ENCODE peak calls at places on chromosomes 11 and 22, in six cellular contexts. One of them, this sample, is unnamed.

GRCh38 chr22:43183496-43184263 is 3.3 kb downstream of the TTLL12 start:
- DNase-seq in H9: no peak
- DNase-seq in K562: peak
- DNase-seq in BJ: no peak
- DNase-seq in HepG2: peak
- DNase-seq in thoracic aorta: no peak
- DNase-seq in this sample: no peak

GRCh38 chr11:9820260-9820659 is 156.4 kb downstream of the SWAP70 start:
- DNase-seq in HepG2: no peak
- DNase-seq in K562: no peak
- DNase-seq in BJ: no peak
- DNase-seq in H9: no peak
- DNase-seq in thoracic aorta: no peak
- DNase-seq in this sample: no peak

GRCh38 chr22:40310081-40310770 is 36.1 kb upstream of the ADSL start:
- DNase-seq in thoracic aorta: no peak
- DNase-seq in BJ: peak
- DNase-seq in H9: no peak
- DNase-seq in K562: no peak
- DNase-seq in HepG2: no peak
- DNase-seq in this sample: peak

GRCh38 chr11:66957971-66958231 is 282 bp downstream of the PC start:
- DNase-seq in HepG2: no peak
- DNase-seq in thoracic aorta: no peak
- DNase-seq in H9: no peak
- DNase-seq in K562: peak
- DNase-seq in BJ: no peak
- DNase-seq in this sample: no peak

GRCh38 chr11:59426361-59427067 is at the start of gene OR5A2:
- DNase-seq in HepG2: no peak
- DNase-seq in thoracic aorta: no peak
- DNase-seq in BJ: no peak
- DNase-seq in K562: no peak
- DNase-seq in H9: peak
- DNase-seq in this sample: no peak

GRCh38 chr22:19393704-19394103 is 37.8 kb downstream of the HIRA start:
- DNase-seq in BJ: no peak
- DNase-seq in K562: no peak
- DNase-seq in HepG2: no peak
- DNase-seq in H9: no peak
- DNase-seq in thoracic aorta: no peak
- DNase-seq in this sample: no peak

GRCh38 chr22:47465809-47466208 is 703.4 kb downstream of the TBC1D22A start:
- DNase-seq in K562: no peak
- DNase-seq in BJ: no peak
- DNase-seq in thoracic aorta: no peak
- DNase-seq in HepG2: no peak
- DNase-seq in H9: no peak
- DNase-seq in this sample: no peak

GRCh38 chr11:128158860-128159259 is 428.5 kb downstream of the ETS1 start:
- DNase-seq in K562: no peak
- DNase-seq in HepG2: no peak
- DNase-seq in BJ: no peak
- DNase-seq in thoracic aorta: no peak
- DNase-seq in H9: no peak
- DNase-seq in this sample: no peak

GRCh38 chr11:1480191-1480554 is 6.4 kb downstream of the MOB2 start:
- DNase-seq in K562: no peak
- DNase-seq in thoracic aorta: no peak
- DNase-seq in HepG2: no peak
- DNase-seq in H9: no peak
- DNase-seq in BJ: no peak
- DNase-seq in this sample: no peak

GRCh38 chr22:19535001-19535400 is 10.8 kb upstream of the CLDN5 start:
- DNase-seq in K562: no peak
- DNase-seq in HepG2: no peak
- DNase-seq in H9: no peak
- DNase-seq in thoracic aorta: no peak
- DNase-seq in BJ: no peak
- DNase-seq in this sample: no peak

GRCh38 chr22:42688241-42688913 is 32.3 kb downstream of the A4GALT start:
- DNase-seq in thoracic aorta: peak
- DNase-seq in HepG2: peak
- DNase-seq in K562: peak
- DNase-seq in BJ: peak
- DNase-seq in H9: peak
- DNase-seq in this sample: peak

GRCh38 chr11:66330931-66331330 is 5.3 kb downstream of the RIN1 start:
- DNase-seq in K562: no peak
- DNase-seq in HepG2: no peak
- DNase-seq in H9: no peak
- DNase-seq in thoracic aorta: no peak
- DNase-seq in BJ: no peak
- DNase-seq in this sample: no peak

GRCh38 chr11:86279713-86280112 is 22.3 kb upstream of the HIKESHI start:
- DNase-seq in H9: no peak
- DNase-seq in BJ: no peak
- DNase-seq in HepG2: no peak
- DNase-seq in thoracic aorta: no peak
- DNase-seq in K562: no peak
- DNase-seq in this sample: no peak

GRCh38 chr11:47858169-47858543 is 10.0 kb upstream of the NUP160 start:
- DNase-seq in H9: no peak
- DNase-seq in BJ: peak
- DNase-seq in K562: no peak
- DNase-seq in thoracic aorta: no peak
- DNase-seq in HepG2: no peak
- DNase-seq in this sample: peak

GRCh38 chr11:12150831-12151382 is 40.5 kb downstream of the MICAL2 start:
- DNase-seq in BJ: peak
- DNase-seq in K562: no peak
- DNase-seq in H9: no peak
- DNase-seq in HepG2: no peak
- DNase-seq in thoracic aorta: no peak
- DNase-seq in this sample: peak

GRCh38 chr11:45886816-45887520 is 1.5 kb downstream of the MAPK8IP1 start:
- DNase-seq in thoracic aorta: no peak
- DNase-seq in HepG2: no peak
- DNase-seq in BJ: no peak
- DNase-seq in K562: no peak
- DNase-seq in H9: no peak
- DNase-seq in this sample: no peak

GRCh38 chr11:1052133-1053011 is 15.9 kb upstream of the MUC6 start:
- DNase-seq in K562: no peak
- DNase-seq in BJ: no peak
- DNase-seq in thoracic aorta: no peak
- DNase-seq in HepG2: no peak
- DNase-seq in H9: no peak
- DNase-seq in this sample: no peak

GRCh38 chr22:23537421-23537820 is 42.7 kb downstream of the IGLL1 start:
- DNase-seq in BJ: no peak
- DNase-seq in K562: no peak
- DNase-seq in HepG2: no peak
- DNase-seq in thoracic aorta: no peak
- DNase-seq in H9: peak
- DNase-seq in this sample: no peak

GRCh38 chr22:23538502-23538860 is 41.6 kb downstream of the IGLL1 start:
- DNase-seq in H9: peak
- DNase-seq in HepG2: no peak
- DNase-seq in K562: no peak
- DNase-seq in BJ: no peak
- DNase-seq in thoracic aorta: no peak
- DNase-seq in this sample: no peak

GRCh38 chr22:23542933-23543332 is 37.2 kb downstream of the IGLL1 start:
- DNase-seq in HepG2: no peak
- DNase-seq in H9: no peak
- DNase-seq in K562: no peak
- DNase-seq in BJ: no peak
- DNase-seq in thoracic aorta: no peak
- DNase-seq in this sample: no peak

GRCh38 chr22:23536821-23537345 is 43.2 kb downstream of the IGLL1 start:
- DNase-seq in HepG2: no peak
- DNase-seq in BJ: no peak
- DNase-seq in K562: no peak
- DNase-seq in thoracic aorta: no peak
- DNase-seq in H9: peak
- DNase-seq in this sample: no peak

DNA sequence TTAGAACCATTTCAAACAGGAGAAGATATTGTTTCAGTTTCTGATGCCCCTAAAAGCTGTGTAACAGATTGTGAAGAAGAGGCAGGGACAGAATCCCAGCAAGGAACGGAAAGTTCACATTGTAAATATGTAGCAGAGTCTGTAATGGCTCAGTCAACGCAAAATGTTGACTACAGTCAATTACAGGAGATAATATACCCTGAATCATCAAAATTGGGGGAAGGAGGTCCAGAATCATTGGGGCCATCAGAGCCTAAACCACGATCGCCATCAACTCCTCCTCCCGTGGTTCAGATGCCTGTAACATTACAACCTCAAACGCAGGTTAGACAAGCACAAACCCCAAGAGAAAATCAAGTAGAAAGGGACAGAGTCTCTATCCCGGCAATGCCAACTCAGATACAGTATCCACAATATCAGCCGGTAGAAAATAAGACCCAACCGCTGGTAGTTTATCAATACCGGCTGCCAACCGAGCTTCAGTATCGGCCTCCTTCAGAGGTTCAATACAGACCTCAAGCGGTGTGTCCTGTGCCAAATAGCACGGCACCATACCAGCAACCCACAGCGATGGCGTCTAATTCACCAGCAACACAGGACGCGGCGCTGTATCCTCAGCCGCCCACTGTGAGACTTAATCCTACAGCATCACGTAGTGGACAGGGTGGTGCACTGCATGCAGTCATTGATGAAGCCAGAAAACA is 40.8 kb downstream of the IGLL1 start:
- DNase-seq in BJ: no peak
- DNase-seq in H9: peak
- DNase-seq in thoracic aorta: peak
- DNase-seq in HepG2: peak
- DNase-seq in K562: peak
- DNase-seq in this sample: peak
- TF ChIP-seq CTCF in BJ: peak
- TF ChIP-seq CTCF in H9: peak
- TF ChIP-seq CTCF in thoracic aorta: peak
- TF ChIP-seq CTCF in HepG2: peak
- TF ChIP-seq CTCF in K562: peak
- TF ChIP-seq CTCF in this sample: peak

GRCh38 chr11:27204527-27204926 is 158.5 kb downstream of the CCDC34 start:
- DNase-seq in H9: peak
- DNase-seq in HepG2: peak
- DNase-seq in K562: peak
- DNase-seq in BJ: no peak
- DNase-seq in thoracic aorta: no peak
- DNase-seq in this sample: no peak
- TF ChIP-seq CTCF in H9: peak
- TF ChIP-seq CTCF in HepG2: peak
- TF ChIP-seq CTCF in K562: peak
- TF ChIP-seq CTCF in BJ: peak
- TF ChIP-seq CTCF in thoracic aorta: no peak
- TF ChIP-seq CTCF in this sample: peak

GRCh38 chr11:68093565-68093964 is 27.6 kb downstream of the CHKA start:
- DNase-seq in thoracic aorta: no peak
- DNase-seq in HepG2: no peak
- DNase-seq in BJ: no peak
- DNase-seq in H9: no peak
- DNase-seq in K562: no peak
- DNase-seq in this sample: no peak

GRCh38 chr11:68090706-68091105 is 30.5 kb downstream of the CHKA start:
- DNase-seq in H9: no peak
- DNase-seq in BJ: no peak
- DNase-seq in K562: no peak
- DNase-seq in thoracic aorta: no peak
- DNase-seq in HepG2: no peak
- DNase-seq in this sample: no peak

GRCh38 chr11:68096962-68097361 is 24.2 kb downstream of the CHKA start:
- DNase-seq in BJ: no peak
- DNase-seq in thoracic aorta: no peak
- DNase-seq in K562: no peak
- DNase-seq in H9: no peak
- DNase-seq in HepG2: no peak
- DNase-seq in this sample: no peak

GRCh38 chr11:68090287-68090686 is 30.9 kb downstream of the CHKA start:
- DNase-seq in BJ: no peak
- DNase-seq in K562: no peak
- DNase-seq in thoracic aorta: no peak
- DNase-seq in HepG2: no peak
- DNase-seq in H9: no peak
- DNase-seq in this sample: no peak

DNA sequence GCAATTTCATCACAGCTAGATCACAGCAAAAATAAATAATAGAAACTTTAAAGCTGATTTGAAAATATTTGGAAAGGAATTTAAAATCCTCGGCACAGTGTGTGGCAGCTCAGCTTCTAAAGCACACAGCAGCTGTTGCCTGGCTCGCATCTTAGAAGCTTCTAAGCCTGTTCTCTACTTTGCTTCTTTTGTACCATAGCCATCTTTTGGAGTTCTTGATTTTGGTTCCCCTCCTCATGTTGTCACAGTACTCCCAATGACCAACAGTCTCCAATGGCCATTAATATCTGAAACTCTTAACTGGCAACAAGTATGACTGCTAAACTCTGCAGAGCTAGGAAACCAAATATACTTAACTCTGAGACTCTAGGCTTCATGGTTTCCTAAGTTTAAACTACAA is 28.8 kb downstream of the CHKA start:
- DNase-seq in H9: no peak
- DNase-seq in HepG2: no peak
- DNase-seq in K562: no peak
- DNase-seq in BJ: no peak
- DNase-seq in thoracic aorta: no peak
- DNase-seq in this sample: no peak
- TF ChIP-seq CTCF in H9: no peak
- TF ChIP-seq CTCF in HepG2: no peak
- TF ChIP-seq CTCF in K562: no peak
- TF ChIP-seq CTCF in BJ: no peak
- TF ChIP-seq CTCF in thoracic aorta: no peak
- TF ChIP-seq CTCF in this sample: no peak

GRCh38 chr22:24323233-24323632 is 52.6 kb downstream of the SPECC1L start:
- DNase-seq in thoracic aorta: no peak
- DNase-seq in HepG2: no peak
- DNase-seq in K562: no peak
- DNase-seq in H9: no peak
- DNase-seq in BJ: no peak
- DNase-seq in this sample: no peak

GRCh38 chr22:24326266-24326665 is 55.6 kb downstream of the SPECC1L start:
- DNase-seq in thoracic aorta: no peak
- DNase-seq in HepG2: no peak
- DNase-seq in K562: no peak
- DNase-seq in H9: no peak
- DNase-seq in BJ: no peak
- DNase-seq in this sample: no peak

GRCh38 chr22:24323695-24324094 is 53.1 kb downstream of the SPECC1L start:
- DNase-seq in K562: no peak
- DNase-seq in H9: no peak
- DNase-seq in HepG2: no peak
- DNase-seq in thoracic aorta: no peak
- DNase-seq in BJ: no peak
- DNase-seq in this sample: no peak

GRCh38 chr22:24324137-24324536 is 53.5 kb downstream of the SPECC1L start:
- DNase-seq in BJ: no peak
- DNase-seq in thoracic aorta: no peak
- DNase-seq in HepG2: no peak
- DNase-seq in H9: no peak
- DNase-seq in K562: no peak
- DNase-seq in this sample: no peak

GRCh38 chr22:24325105-24325757 is 54.6 kb downstream of the SPECC1L start:
- DNase-seq in HepG2: peak
- DNase-seq in K562: peak
- DNase-seq in BJ: peak
- DNase-seq in H9: no peak
- DNase-seq in thoracic aorta: no peak
- DNase-seq in this sample: peak
- TF ChIP-seq CTCF in HepG2: peak
- TF ChIP-seq CTCF in K562: peak
- TF ChIP-seq CTCF in BJ: peak
- TF ChIP-seq CTCF in H9: peak
- TF ChIP-seq CTCF in thoracic aorta: peak
- TF ChIP-seq CTCF in this sample: peak